ENCODE peak calls at places on chromosomes 13 and 19, in ten cellular contexts. D is activated T-helper 1 cell treated with anti-CD3 and anti-CD28 coated beads, Interleukin-2, amount 50 U/mL, for 16 hours; Z is left colon; L is HT1080; K is NCI-H1436; V is AML-193; N is kidney tubule cell; R is effector CD4-positive, alpha-beta T cell; C is iPS-NIHi11; U is NCI-H748 treated with DMSO at 0.1 percent for 48 hours. P is an unnamed sample.

GRCh38 chr13:49676581-49677298 is 14.5 kb downstream of the EBPL start:
- DNase-seq in Z (no peak), R (no peak), N (no peak), V (no peak), C (no peak), L (no peak), D (no peak), K (no peak), U (no peak), P (no peak)

GRCh38 chr13:67421475-67421874 is 191.3 kb upstream of the PCDH9 start:
- DNase-seq in D (no peak), Z (no peak), L (no peak), K (no peak), V (no peak), C (no peak), U (no peak), N (no peak), R (no peak), P (no peak)

GRCh38 chr19:3801412-3802096 is 15.4 kb upstream of the MATK start:
- DNase-seq in R (peak; percentile 37), C (peak; percentile 82), K (peak; percentile 54), N (no peak), Z (no peak), L (no peak), U (peak; percentile 39), V (no peak), D (peak; percentile 29), P (no peak)

GRCh38 chr13:46303743-46304385 is 83.2 kb downstream of the RUBCNL start:
- DNase-seq in K (no peak), N (no peak), C (no peak), D (no peak), L (no peak), Z (no peak), U (no peak), V (peak; percentile 77), R (no peak), P (no peak)

GRCh38 chr13:113178070-113178895 is 19.8 kb downstream of the PROZ start:
- DNase-seq in K (no peak), Z (no peak), C (no peak), L (peak; percentile 94), D (no peak), N (peak; percentile 26), U (no peak), R (no peak), V (no peak), P (peak; percentile 91)

GRCh38 chr19:35140898-35141626 is 2.0 kb upstream of the FXYD7 start:
- DNase-seq in C (peak; percentile 98), V (peak; percentile 77), N (peak; percentile 89), Z (peak; percentile 93), L (peak; percentile 64), U (peak; percentile 80), R (peak; percentile 93), D (peak; percentile 92), K (peak; percentile 52), P (peak; percentile 87)

GRCh38 chr19:48966541-48967345 is 1.6 kb downstream of the FTL start:
- DNase-seq in R (no peak), D (no peak), U (no peak), C (no peak), V (peak; percentile 14), L (no peak), Z (no peak), N (peak; percentile 55), K (no peak), P (no peak)

GRCh38 chr19:54047626-54048025 is 16.1 kb downstream of the VSTM1 start:
- DNase-seq in U (no peak), V (peak; percentile 82), C (no peak), D (no peak), N (no peak), K (no peak), L (no peak), Z (no peak), R (no peak), P (no peak)

GRCh38 chr13:36431204-36432105 is 840 bp upstream of the CCNA1 start:
- DNase-seq in Z (no peak), R (no peak), K (peak; percentile 1), N (no peak), L (no peak), D (no peak), C (peak; percentile 57), U (no peak), V (no peak), P (no peak)

GRCh38 chr19:12913011-12913561 is 6.0 kb downstream of the SYCE2 start:
- DNase-seq in R (no peak), L (no peak), N (no peak), Z (peak; percentile 75), U (peak; percentile 94), D (no peak), K (peak; percentile 91), C (peak; percentile 68), V (no peak), P (peak; percentile 31)

GRCh38 chr19:57558525-57558924 is 1.1 kb downstream of the ZNF550 start:
- DNase-seq in R (no peak), C (peak; percentile 17), U (no peak), K (no peak), Z (no peak), L (peak; percentile 7), D (no peak), V (peak; percentile 19), N (no peak), P (peak; percentile 32)

GRCh38 chr19:46648070-46648960 is 12.3 kb upstream of the GNG8 start:
- DNase-seq in U (no peak), V (no peak), C (peak; percentile 56), K (no peak), R (no peak), Z (no peak), L (no peak), N (no peak), D (no peak), P (no peak)